ENCODE peak calls at places on chromosomes 7 and 10, in six cellular contexts. H, S, U, O, Y and G are unnamed samples.

GRCh38 chr10:127527891-127528290 is 21.2 kb upstream of the NPS start:
- DNase-seq in O (peak; percentile 7), S (no peak), U (no peak), Y (no peak), H (no peak), G (no peak)

GRCh38 chr10:43390791-43391190 is 18.2 kb downstream of the HNRNPF start:
- DNase-seq in Y (peak; percentile 44), O (peak; percentile 83), U (no peak), H (peak; percentile 49), S (peak; percentile 70), G (no peak)

GRCh38 chr7:100603697-100604077 is 1.5 kb downstream of the PCOLCE start:
- DNase-seq in U (no peak), Y (no peak), H (peak; percentile 23), S (peak; percentile 69), O (peak; percentile 83), G (no peak)

GRCh38 chr10:7756360-7756992 is 31.3 kb downstream of the KIN start:
- DNase-seq in S (peak; percentile 18), H (peak; percentile 8), O (peak; percentile 43), U (no peak), Y (peak; percentile 40), G (no peak)

GRCh38 chr10:6513509-6513908 is 66.6 kb downstream of the PRKCQ start:
- DNase-seq in S (no peak), U (no peak), Y (no peak), O (peak; percentile 28), H (no peak), G (no peak)

GRCh38 chr10:125711110-125711750 is 8.3 kb upstream of the EDRF1 start:
- DNase-seq in Y (no peak), S (no peak), H (no peak), O (peak; percentile 7), U (no peak), G (no peak)

GRCh38 chr10:3248526-3249255 is 76.1 kb upstream of the PITRM1 start:
- DNase-seq in S (peak; percentile 96), O (peak; percentile 78), H (peak; percentile 94), Y (no peak), U (no peak), G (no peak)

GRCh38 chr7:4809091-4809591 is 33.7 kb downstream of the AP5Z1 start:
- DNase-seq in O (no peak), S (no peak), Y (peak; percentile 24), U (no peak), H (no peak), G (no peak)

GRCh38 chr7:3134715-3135114 is 91.0 kb upstream of the CARD11 start:
- DNase-seq in Y (no peak), H (no peak), U (no peak), S (no peak), O (peak; percentile 22), G (no peak)

GRCh38 chr10:97843296-97843671 is 6.4 kb upstream of the GOLGA7B start:
- DNase-seq in H (no peak), S (no peak), U (no peak), O (no peak), Y (no peak), G (no peak)

GRCh38 chr7:132609906-132610520 is 33.7 kb upstream of the PLXNA4 start:
- DNase-seq in Y (no peak), U (no peak), O (no peak), H (no peak), S (no peak), G (no peak)

GRCh38 chr10:78913219-78914059 is 155.3 kb upstream of the ZMIZ1 start:
- DNase-seq in S (no peak), H (no peak), O (no peak), Y (peak; percentile 68), U (peak; percentile 51), G (peak; percentile 73)

GRCh38 chr7:51366930-51367613 is 50.5 kb upstream of the COBL start:
- DNase-seq in U (peak; percentile 51), H (peak; percentile 26), Y (peak; percentile 78), S (peak; percentile 44), O (peak; percentile 92), G (peak; percentile 54)

GRCh38 chr7:94123136-94123535 is 119.0 kb upstream of the BET1 start:
- DNase-seq in U (no peak), Y (no peak), H (peak; percentile 54), O (no peak), S (peak; percentile 22), G (no peak)

GRCh38 chr10:70980687-70981086 is 92.3 kb upstream of the PCBD1 start:
- DNase-seq in O (no peak), U (no peak), Y (no peak), H (no peak), S (no peak), G (no peak)

GRCh38 chr10:79159785-79160184 is 91.0 kb downstream of the ZMIZ1 start:
- DNase-seq in H (peak; percentile 68), S (peak; percentile 88), U (no peak), Y (no peak), O (no peak), G (no peak)

GRCh38 chr7:12028508-12028907 is 182.6 kb upstream of the TMEM106B start:
- DNase-seq in H (peak; percentile 64), Y (no peak), U (no peak), O (no peak), S (peak; percentile 24), G (no peak)

GRCh38 chr7:107035446-107035845 is 9.1 kb upstream of the PRKAR2B start:
- DNase-seq in H (peak; percentile 95), U (no peak), O (peak; percentile 15), Y (no peak), S (peak; percentile 96), G (no peak)

DNA sequence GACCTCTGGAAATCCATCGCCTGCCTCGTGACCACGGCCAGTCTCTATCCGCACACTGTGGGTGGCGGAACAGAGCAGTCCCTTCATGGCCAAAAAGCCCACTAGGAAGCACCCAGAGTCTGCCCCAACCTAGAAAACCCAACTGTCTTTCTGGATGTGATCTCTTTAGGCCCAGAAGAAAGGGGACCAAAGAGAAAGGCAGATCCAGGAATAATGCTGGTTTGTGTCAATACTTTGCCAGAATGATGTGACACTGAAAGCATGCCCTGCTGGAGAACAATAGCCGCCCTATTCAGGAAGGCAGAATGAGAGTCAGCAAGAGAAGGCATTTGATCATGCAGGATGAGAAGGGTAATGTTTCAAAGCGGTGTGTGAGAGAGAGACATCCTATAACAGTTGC is 274.7 kb downstream of the USP6NL start:
- DNase-seq in U (no peak), H (no peak), S (no peak), O (peak; percentile 65), Y (no peak), G (peak; percentile 54)
- H4K8ac ChIP-seq in U (no peak overlapping the region), H (no peak overlapping the region), S (no peak overlapping the region), O (no peak overlapping the region), Y (no peak overlapping the region), G (no peak overlapping the region)

GRCh38 chr7:30403477-30403876 is 75.1 kb downstream of the NOD1 start:
- DNase-seq in Y (no peak), O (no peak), U (no peak), S (no peak), H (no peak), G (no peak)

GRCh38 chr7:30411173-30411572 is 67.4 kb downstream of the NOD1 start:
- DNase-seq in S (no peak), U (no peak), H (no peak), O (no peak), Y (no peak), G (no peak)

GRCh38 chr7:30411897-30412296 is 66.7 kb downstream of the NOD1 start:
- DNase-seq in H (no peak), O (no peak), U (no peak), S (no peak), Y (no peak), G (no peak)

GRCh38 chr7:30406664-30407425 is 71.7 kb downstream of the NOD1 start:
- DNase-seq in S (no peak), O (no peak), H (no peak), Y (no peak), U (no peak), G (no peak)
- H3K4me1 ChIP-seq in S (no peaks in the 10 kb centered on the region), O (no peaks in the 10 kb centered on the region), H (no peaks in the 10 kb centered on the region), Y (no peaks in the 10 kb centered on the region), U (no peaks in the 10 kb centered on the region), G (no peaks in the 10 kb centered on the region)

GRCh38 chr7:73741600-73741999 is 3.0 kb upstream of the ABHD11 start:
- DNase-seq in S (no peak), H (no peak), U (no peak), Y (peak; percentile 72), O (peak; percentile 80), G (no peak)

GRCh38 chr7:73740771-73741170 is 2.2 kb upstream of the ABHD11 start:
- DNase-seq in Y (peak; percentile 71), O (peak; percentile 73), U (no peak), S (no peak), H (no peak), G (no peak)

GRCh38 chr7:73742753-73743641 is 4.4 kb upstream of the ABHD11 start:
- DNase-seq in O (peak; percentile 99), U (peak; percentile 92), S (peak; percentile 21), Y (peak; percentile 99), H (no peak), G (peak; percentile 87)

GRCh38 chr7:73740212-73740611 is 1.6 kb upstream of the ABHD11 start:
- DNase-seq in H (no peak), O (no peak), Y (no peak), U (no peak), S (no peak), G (no peak)

DNA sequence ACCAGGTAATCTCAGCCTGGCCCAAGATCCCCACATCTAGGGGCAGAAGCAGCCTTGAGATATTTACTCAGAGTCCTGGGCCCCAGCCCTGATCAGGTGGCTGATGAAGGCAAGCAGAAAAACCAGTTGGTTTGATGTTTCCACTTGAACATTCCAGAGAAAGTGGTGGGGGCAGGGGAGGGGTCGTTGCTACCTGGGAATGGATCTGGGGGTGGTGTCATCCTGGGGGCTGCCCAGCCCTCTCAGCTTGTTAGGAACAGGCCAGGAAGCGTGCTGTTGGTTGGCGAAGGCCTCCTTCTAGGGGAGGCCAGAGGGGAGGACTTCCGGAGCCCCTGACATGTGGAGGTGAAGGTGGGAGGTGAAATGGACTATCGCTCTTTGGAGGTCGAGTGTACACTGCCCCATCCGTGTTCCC is 3.7 kb upstream of the ABHD11 start:
- DNase-seq in H (no peak), U (no peak), S (no peak), O (peak; percentile 91), Y (peak; percentile 80), G (no peak)
- H4K8ac ChIP-seq in H (no peak overlapping the region), U (peak overlapping the region; percentile 99), S (peak overlapping the region; percentile 57), O (no peak overlapping the region), Y (peak overlapping the region; percentile 40), G (peak overlapping the region; percentile 32)

GRCh38 chr7:832968-833424 is 720 bp downstream of the SUN1 start:
- DNase-seq in O (no peak), H (no peak), U (no peak), S (no peak), Y (no peak), G (no peak)
- H3K4me1 ChIP-seq in O (no peaks in the 10 kb centered on the region), H (peaks cover 22% of the 10 kb centered on the region), U (peaks cover 3% of the 10 kb centered on the region), S (peaks cover 31% of the 10 kb centered on the region), Y (peaks cover 12% of the 10 kb centered on the region), G (peaks cover 2% of the 10 kb centered on the region)